ENCODE peak calls at places on chromosomes 6 and 20, in ten cellular contexts. One of them, this sample, is unnamed.

GRCh38 chr6:24242924-24243323 is 114.9 kb downstream of the DCDC2 start:
- DNase-seq in stromal cell of bone marrow: no peak
- DNase-seq in T47D: no peak
- DNase-seq in neural crest cell: no peak
- DNase-seq in ovary: no peak
- DNase-seq in GM10248: no peak
- DNase-seq in small intestine: no peak
- DNase-seq in EH: no peak
- DNase-seq in posterior cingulate gyrus: no peak
- DNase-seq in hypothalamus: no peak
- DNase-seq in this sample: no peak

GRCh38 chr20:43183526-43183925 is 6.2 kb downstream of the PTPRT start:
- DNase-seq in stromal cell of bone marrow: no peak
- DNase-seq in T47D: no peak
- DNase-seq in neural crest cell: no peak
- DNase-seq in ovary: no peak
- DNase-seq in GM10248: no peak
- DNase-seq in small intestine: no peak
- DNase-seq in EH: no peak
- DNase-seq in posterior cingulate gyrus: no peak
- DNase-seq in hypothalamus: no peak
- DNase-seq in this sample: no peak

GRCh38 chr20:55592866-55593265 is 412.5 kb downstream of the CBLN4 start:
- DNase-seq in stromal cell of bone marrow: no peak
- DNase-seq in T47D: no peak
- DNase-seq in neural crest cell: no peak
- DNase-seq in ovary: no peak
- DNase-seq in GM10248: no peak
- DNase-seq in small intestine: no peak
- DNase-seq in EH: no peak
- DNase-seq in posterior cingulate gyrus: no peak
- DNase-seq in hypothalamus: no peak
- DNase-seq in this sample: no peak

GRCh38 chr20:54108394-54108643 is 37.9 kb upstream of the BCAS1 start:
- DNase-seq in stromal cell of bone marrow: no peak
- DNase-seq in T47D: no peak
- DNase-seq in neural crest cell: no peak
- DNase-seq in ovary: no peak
- DNase-seq in GM10248: no peak
- DNase-seq in small intestine: no peak
- DNase-seq in EH: no peak
- DNase-seq in posterior cingulate gyrus: no peak
- DNase-seq in hypothalamus: no peak
- DNase-seq in this sample: no peak

GRCh38 chr6:139378882-139379341 is 4.5 kb upstream of the CITED2 start:
- DNase-seq in stromal cell of bone marrow: no peak
- DNase-seq in T47D: no peak
- DNase-seq in neural crest cell: no peak
- DNase-seq in ovary: no peak
- DNase-seq in GM10248: no peak
- DNase-seq in small intestine: peak; percentile 87
- DNase-seq in EH: peak; percentile 39
- DNase-seq in posterior cingulate gyrus: no peak
- DNase-seq in hypothalamus: no peak
- DNase-seq in this sample: no peak

GRCh38 chr6:14811760-14812428 is 434.0 kb upstream of the JARID2 start:
- DNase-seq in stromal cell of bone marrow: no peak
- DNase-seq in T47D: no peak
- DNase-seq in neural crest cell: no peak
- DNase-seq in ovary: no peak
- DNase-seq in GM10248: no peak
- DNase-seq in small intestine: no peak
- DNase-seq in EH: peak; percentile 56
- DNase-seq in posterior cingulate gyrus: no peak
- DNase-seq in hypothalamus: no peak
- DNase-seq in this sample: no peak

GRCh38 chr6:8983202-8983688 is 547.9 kb upstream of the SLC35B3 start:
- DNase-seq in stromal cell of bone marrow: peak; percentile 44
- DNase-seq in T47D: peak; percentile 34
- DNase-seq in neural crest cell: peak; percentile 74
- DNase-seq in ovary: peak; percentile 37
- DNase-seq in GM10248: peak; percentile 49
- DNase-seq in small intestine: peak; percentile 38
- DNase-seq in EH: peak; percentile 71
- DNase-seq in posterior cingulate gyrus: peak; percentile 95
- DNase-seq in hypothalamus: no peak
- DNase-seq in this sample: peak; percentile 26

GRCh38 chr6:114785235-114786127 is 442.7 kb upstream of the HS3ST5 start:
- DNase-seq in stromal cell of bone marrow: peak; percentile 1
- DNase-seq in T47D: no peak
- DNase-seq in neural crest cell: no peak
- DNase-seq in ovary: no peak
- DNase-seq in GM10248: no peak
- DNase-seq in small intestine: no peak
- DNase-seq in EH: peak; percentile 68
- DNase-seq in posterior cingulate gyrus: no peak
- DNase-seq in hypothalamus: no peak
- DNase-seq in this sample: no peak